ENCODE peak calls at places on chromosomes 13 and 19, in four cellular contexts. E is neuronal stem cell, X is H1, Z is H9. N is an unnamed sample.

GRCh38 chr19:4913996-4914735 is 4.9 kb downstream of the UHRF1 start:
- DNase-seq in E (no peak), X (no peak), Z (no peak), N (no peak)

GRCh38 chr13:71619096-71619495 is 247.9 kb downstream of the DACH1 start:
- DNase-seq in E (no peak), X (no peak), Z (no peak), N (no peak)

GRCh38 chr13:61391426-61391825 is 24.2 kb downstream of the PCDH20 start:
- DNase-seq in E (no peak), X (no peak), Z (no peak), N (no peak)

GRCh38 chr13:45889582-45890243 is 38.2 kb upstream of the SIAH3 start:
- DNase-seq in E (no peak), X (no peak), Z (no peak), N (no peak)

GRCh38 chr13:51523082-51523518 is 61.2 kb upstream of the WDFY2 start:
- DNase-seq in E (no peak), X (no peak), Z (no peak), N (peak)

GRCh38 chr19:3682741-3683404 is 17.4 kb downstream of the PIP5K1C start:
- DNase-seq in E (no peak), X (no peak), Z (no peak), N (peak)

GRCh38 chr19:41457241-41457640 is 14.3 kb downstream of the ERICH4 start:
- DNase-seq in E (no peak), X (no peak), Z (no peak), N (no peak)

GRCh38 chr13:110715395-110716234 is 2.1 kb downstream of the ING1 start:
- DNase-seq in E (peak), X (peak), Z (peak), N (peak)

GRCh38 chr19:56837892-56838679 is 2.4 kb downstream of the PEG3 start:
- DNase-seq in E (peak), X (no peak), Z (no peak), N (peak)

GRCh38 chr19:42216653-42217521 is 590 bp downstream of the DEDD2 start:
- DNase-seq in E (peak), X (no peak), Z (peak), N (peak)

GRCh38 chr13:85853901-85854663 is 54.9 kb upstream of the SLITRK6 start:
- DNase-seq in E (no peak), X (no peak), Z (no peak), N (no peak)

GRCh38 chr13:101489635-101490034 is 37.2 kb downstream of the ITGBL1 start:
- DNase-seq in E (no peak), X (no peak), Z (no peak), N (peak)

GRCh38 chr19:1249298-1249989 is 1.1 kb downstream of the MIDN start:
- DNase-seq in E (peak), X (no peak), Z (peak), N (peak)

GRCh38 chr19:45681391-45682015 is 10.2 kb downstream of the SNRPD2 start:
- DNase-seq in E (peak), X (no peak), Z (peak), N (peak)

GRCh38 chr19:35736913-35737886 is 5.1 kb downstream of the IGFLR1 start:
- DNase-seq in E (no peak), X (no peak), Z (no peak), N (no peak)

GRCh38 chr13:97130201-97130600 is 91.9 kb upstream of the MBNL2 start:
- DNase-seq in E (no peak), X (no peak), Z (no peak), N (no peak)

GRCh38 chr13:48069573-48069972 is 25.3 kb downstream of the MED4 start:
- DNase-seq in E (no peak), X (no peak), Z (no peak), N (no peak)

GRCh38 chr19:1248454-1249297 is at the start of gene MIDN:
- DNase-seq in E (no peak), X (no peak), Z (peak), N (peak)

GRCh38 chr19:20999731-21000352 is 20.6 kb upstream of the ZNF430 start:
- DNase-seq in E (peak), X (peak), Z (peak), N (peak)

GRCh38 chr19:52277471-52277870 is 8.1 kb downstream of the ZNF766 start:
- DNase-seq in E (no peak), X (no peak), Z (no peak), N (peak)

GRCh38 chr13:85659493-85659892 is 139.7 kb downstream of the SLITRK6 start:
- DNase-seq in E (no peak), X (no peak), Z (no peak), N (no peak)

GRCh38 chr13:43085545-43085944 is 62.2 kb downstream of the DNAJC15 start:
- DNase-seq in E (no peak), X (no peak), Z (no peak), N (no peak)

GRCh38 chr13:75222031-75222430 is 259.9 kb downstream of the TBC1D4 start:
- DNase-seq in E (no peak), X (no peak), Z (no peak), N (no peak)

GRCh38 chr19:53102186-53102585 is 1.0 kb downstream of the ZNF160 start:
- DNase-seq in E (peak), X (no peak), Z (no peak), N (no peak)

GRCh38 chr13:78636493-78636892 is 22.5 kb downstream of the OBI1 start:
- DNase-seq in E (no peak), X (no peak), Z (no peak), N (no peak)

GRCh38 chr13:22061371-22061805 is 390.5 kb downstream of the FGF9 start:
- DNase-seq in E (no peak), X (no peak), Z (peak), N (peak)

GRCh38 chr19:1672038-1672768 is 19.8 kb upstream of the TCF3 start:
- DNase-seq in E (no peak), X (no peak), Z (peak), N (no peak)

GRCh38 chr13:78147905-78148304 is 229.3 kb upstream of the EDNRB start:
- DNase-seq in E (no peak), X (no peak), Z (no peak), N (peak)

GRCh38 chr19:2053601-2054389 is 2.8 kb upstream of the MKNK2 start:
- DNase-seq in E (no peak), X (no peak), Z (peak), N (no peak)

GRCh38 chr19:35037716-35038622 is 3.6 kb upstream of the HPN start:
- DNase-seq in E (no peak), X (no peak), Z (no peak), N (no peak)

GRCh38 chr13:40876020-40876738 is 86.8 kb downstream of the SLC25A15 start:
- DNase-seq in E (no peak), X (no peak), Z (no peak), N (peak)

GRCh38 chr19:10231624-10232228 is 595 bp upstream of the S1PR2 start:
- DNase-seq in E (no peak), X (no peak), Z (no peak), N (no peak)

GRCh38 chr13:50171585-50172282 is 156.5 kb downstream of the KCNRG start:
- DNase-seq in E (no peak), X (no peak), Z (no peak), N (no peak)

DNA sequence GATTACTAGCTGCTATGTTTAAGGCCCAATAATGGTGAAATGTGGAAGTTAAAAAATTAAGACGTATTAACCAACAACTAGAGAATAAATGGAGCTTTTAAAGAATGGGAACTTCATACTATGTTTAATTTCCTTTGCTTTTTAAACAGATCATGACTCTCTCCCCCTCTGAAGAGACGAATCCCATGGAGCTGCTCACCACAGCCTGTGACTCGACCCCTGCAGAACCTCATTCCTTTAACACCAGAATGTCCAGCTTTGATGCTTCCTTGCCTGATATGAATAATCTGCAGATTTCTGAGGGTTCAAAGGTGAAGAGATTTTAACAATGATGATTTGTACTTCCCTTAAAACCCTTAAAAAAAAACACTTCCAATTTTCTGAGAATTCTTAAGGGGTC is 53.0 kb downstream of the ZAR1L start:
- DNase-seq in E (no peak), X (no peak), Z (no peak), N (peak)
- H3K23ac ChIP-seq in E (no peak), X (no peak), Z (no peak), N (no peak)

DNA sequence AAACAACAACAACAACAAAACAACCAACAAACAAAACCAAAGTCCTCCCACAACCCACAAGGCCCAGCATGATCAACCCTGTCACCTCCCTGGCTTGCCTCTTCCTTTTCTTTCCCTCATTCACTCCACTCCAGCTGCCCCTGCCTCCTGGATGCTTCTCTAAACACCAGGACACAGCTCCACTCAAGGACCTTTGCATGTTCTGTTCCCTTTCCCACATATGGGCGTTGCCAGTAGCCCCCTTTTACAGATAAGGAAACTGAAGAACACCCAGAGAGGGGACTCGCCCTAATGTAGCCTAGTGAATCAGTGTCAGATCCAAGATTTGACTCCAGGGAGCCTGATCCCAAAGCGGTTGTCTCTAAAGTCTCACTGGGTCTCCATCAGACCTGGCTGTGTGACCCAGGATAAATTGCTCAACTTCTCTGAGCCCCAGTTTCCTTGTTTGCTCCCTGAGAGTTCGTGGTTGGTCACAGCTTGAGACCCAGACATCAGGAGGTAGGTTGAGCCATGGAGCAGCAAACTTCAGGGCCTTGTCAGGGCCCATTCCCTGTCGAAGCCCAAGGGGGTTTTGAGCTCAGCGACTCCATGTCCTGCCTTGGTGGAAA is 3.0 kb upstream of the DOCK6 start:
- DNase-seq in E (no peak), X (no peak), Z (no peak), N (no peak)
- H2BK12ac ChIP-seq in E (no peak), X (no peak), Z (no peak), N (no peak)

GRCh38 chr19:50383852-50384684 is at the start of gene POLD1:
- DNase-seq in E (peak), X (peak), Z (peak), N (peak)
- H3K23ac ChIP-seq in E (peak), X (peak), Z (no peak), N (no peak)

DNA sequence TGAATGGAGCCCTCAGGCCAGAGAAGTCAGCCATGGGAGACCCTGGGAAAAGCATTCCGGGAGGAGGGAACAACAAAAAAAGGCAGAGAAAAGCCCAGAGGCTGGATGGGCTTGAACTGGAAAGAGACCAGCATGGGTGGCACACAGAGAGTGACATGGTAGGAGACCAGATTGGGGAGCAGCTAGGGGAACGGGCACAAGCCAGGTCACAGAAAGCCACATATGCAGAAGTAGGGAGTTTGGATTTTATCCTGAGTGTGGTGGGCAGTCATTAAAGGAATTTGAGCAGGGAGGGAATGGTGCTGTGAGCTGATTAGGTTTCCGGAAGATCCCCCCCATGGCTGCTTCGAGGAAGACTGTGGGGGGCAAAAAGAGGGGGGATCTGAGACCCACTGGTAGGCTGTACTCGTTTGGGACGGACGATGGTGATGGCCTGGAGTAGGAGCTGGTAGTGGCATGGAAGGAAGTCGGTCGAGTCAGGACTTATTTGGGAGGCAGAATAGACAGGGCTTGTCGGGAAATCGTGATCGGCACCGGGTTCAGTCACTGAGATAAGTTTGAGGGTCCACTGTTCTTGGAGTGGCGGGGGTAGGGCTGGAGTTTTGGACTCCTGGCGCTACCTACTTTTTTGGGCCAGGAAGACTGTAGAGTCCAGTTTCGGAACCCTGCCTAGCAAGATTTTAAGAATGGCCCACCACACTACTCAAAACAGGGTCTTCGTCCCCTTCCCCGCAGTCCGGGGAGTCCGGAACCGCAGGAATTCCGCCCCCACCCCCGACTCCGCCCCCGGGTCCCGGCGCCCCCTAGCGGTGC is 949 bp downstream of the SERTAD1 start:
- DNase-seq in E (no peak), X (no peak), Z (peak), N (no peak)
- H2BK12ac ChIP-seq in E (no peak), X (peak), Z (no peak), N (peak)

DNA sequence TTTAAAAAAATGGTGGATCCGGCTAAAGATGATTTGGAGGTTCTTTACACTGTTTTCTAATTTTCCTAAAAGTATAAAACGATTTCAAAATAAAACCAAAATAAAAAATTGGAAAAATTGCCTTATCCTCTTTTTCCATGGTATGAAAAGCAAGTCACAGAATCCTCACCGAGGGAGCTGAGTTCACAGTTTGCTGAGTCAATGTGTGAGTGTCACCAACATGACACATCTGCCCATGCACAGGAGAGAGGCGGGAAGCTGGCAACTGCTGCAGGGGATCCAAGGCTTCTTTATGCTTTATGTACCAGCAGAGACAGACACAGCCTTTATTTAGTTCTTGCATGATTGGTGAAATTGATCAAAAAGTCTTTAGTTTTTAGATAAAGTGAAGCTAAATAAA is 157.8 kb downstream of the TNFSF13B start:
- DNase-seq in E (no peak), X (no peak), Z (no peak), N (no peak)
- H3K23ac ChIP-seq in E (no peak), X (no peak), Z (no peak), N (no peak)

DNA sequence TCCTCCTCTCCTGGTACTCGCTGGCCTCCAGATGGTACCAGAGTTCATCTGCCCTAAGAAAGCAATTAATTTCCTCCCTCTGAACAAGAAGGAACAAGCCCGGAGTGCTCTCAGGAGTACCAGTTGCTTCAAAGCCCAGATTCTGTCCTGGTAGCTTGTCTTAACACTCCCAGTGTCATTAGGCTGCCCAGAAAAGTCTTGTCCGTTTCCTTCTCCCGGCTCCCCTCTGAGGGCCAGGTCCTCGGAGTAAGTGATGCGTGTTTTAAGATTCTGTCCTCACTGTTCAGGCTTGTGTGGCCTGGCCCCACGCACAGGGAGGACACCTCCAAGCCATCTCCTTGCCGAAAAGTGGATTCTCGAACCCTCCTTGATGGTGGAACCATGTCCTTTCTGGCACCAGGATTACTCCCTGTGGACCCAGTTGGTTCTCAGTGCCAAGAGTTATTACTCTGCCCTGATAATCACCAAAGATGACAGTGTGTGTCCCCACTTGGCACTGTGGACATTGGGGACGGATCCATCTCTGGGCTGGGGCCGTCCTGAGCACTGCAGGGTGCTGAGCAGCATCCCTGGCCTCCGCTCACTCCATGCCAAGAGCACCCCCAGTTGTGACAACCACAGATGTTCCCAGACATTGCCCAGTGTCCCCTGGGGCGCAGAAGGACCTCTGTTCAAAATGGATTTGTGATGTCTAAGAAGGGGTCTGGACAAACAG is 52.5 kb downstream of the RFX2 start:
- DNase-seq in E (no peak), X (no peak), Z (no peak), N (no peak)
- H2BK12ac ChIP-seq in E (no peak), X (peak), Z (peak), N (no peak)

GRCh38 chr19:48746738-48747575 is at the start of gene IZUMO1:
- DNase-seq in E (peak), X (no peak), Z (peak), N (peak)
- H3K23ac ChIP-seq in E (peak), X (no peak), Z (no peak), N (no peak)

GRCh38 chr13:99196466-99197256 is 4.0 kb upstream of the UBAC2 start:
- DNase-seq in E (no peak), X (no peak), Z (no peak), N (peak)
- H2BK12ac ChIP-seq in E (no peak), X (no peak), Z (no peak), N (no peak)

N was measured in trophoblast cell.